ENCODE peak calls at places on chromosomes 3 and 15, in seven cellular contexts. O, M, K, Z, H, X and V are unnamed samples.

GRCh38 chr3:190183121-190183520 is 62.4 kb upstream of the P3H2 start:
- DNase-seq in X (no peak), M (peak; percentile 92), H (peak; percentile 97), K (peak; percentile 98), O (no peak), Z (no peak), V (no peak)

GRCh38 chr3:182078929-182079328 is 367.2 kb downstream of the SOX2 start:
- DNase-seq in H (no peak), M (no peak), X (no peak), O (no peak), K (no peak), Z (no peak), V (no peak)

GRCh38 chr3:18302517-18302916 is 122.6 kb downstream of the SATB1 start:
- DNase-seq in H (peak; percentile 42), O (no peak), X (no peak), K (peak; percentile 26), Z (peak; percentile 15), M (peak; percentile 69), V (no peak)

GRCh38 chr3:187996609-187997008 is 157.3 kb upstream of the LPP start:
- DNase-seq in Z (peak; percentile 38), O (no peak), M (no peak), H (no peak), X (no peak), K (no peak), V (no peak)

GRCh38 chr3:125119752-125120369 is 64.1 kb upstream of the HEG1 start:
- DNase-seq in O (no peak), K (no peak), X (no peak), H (no peak), M (no peak), Z (peak; percentile 86), V (no peak)

GRCh38 chr3:152196782-152197181 is 71.9 kb upstream of the MBNL1 start:
- DNase-seq in Z (peak; percentile 61), K (no peak), H (no peak), M (no peak), O (no peak), X (no peak), V (no peak)

GRCh38 chr3:164459526-164460151 is 618.7 kb downstream of the SI start:
- DNase-seq in K (no peak), M (no peak), H (no peak), O (no peak), Z (no peak), X (no peak), V (no peak)

GRCh38 chr3:94643400-94643799 is 580.5 kb downstream of the NSUN3 start:
- DNase-seq in K (no peak), O (no peak), M (no peak), Z (no peak), X (peak; percentile 5), H (no peak), V (no peak)

GRCh38 chr15:67685008-67685599 is 140.2 kb upstream of the SKOR1 start:
- DNase-seq in X (no peak), O (peak; percentile 49), M (peak; percentile 26), Z (no peak), H (peak; percentile 63), K (peak; percentile 58), V (peak; percentile 10)

GRCh38 chr3:67484085-67484484 is 170.3 kb downstream of the SUCLG2 start:
- DNase-seq in X (no peak), H (no peak), Z (no peak), K (no peak), M (no peak), O (no peak), V (no peak)

GRCh38 chr3:169391672-169392071 is 271.8 kb downstream of the MECOM start:
- DNase-seq in K (no peak), M (no peak), X (no peak), H (no peak), Z (no peak), O (no peak), V (no peak)

GRCh38 chr3:114081022-114081421 is 24.5 kb downstream of the QTRT2 start:
- DNase-seq in K (peak; percentile 30), X (no peak), O (no peak), Z (no peak), M (no peak), H (no peak), V (no peak)

GRCh38 chr15:25900901-25901300 is 37.8 kb upstream of the ATP10A start:
- DNase-seq in H (peak; percentile 22), X (no peak), O (no peak), M (no peak), Z (no peak), K (peak; percentile 37), V (no peak)

GRCh38 chr3:106249159-106249558 is 380.3 kb upstream of the CBLB start:
- DNase-seq in K (peak; percentile 81), H (peak; percentile 77), Z (no peak), M (peak; percentile 8), O (no peak), X (no peak), V (peak; percentile 39)

DNA sequence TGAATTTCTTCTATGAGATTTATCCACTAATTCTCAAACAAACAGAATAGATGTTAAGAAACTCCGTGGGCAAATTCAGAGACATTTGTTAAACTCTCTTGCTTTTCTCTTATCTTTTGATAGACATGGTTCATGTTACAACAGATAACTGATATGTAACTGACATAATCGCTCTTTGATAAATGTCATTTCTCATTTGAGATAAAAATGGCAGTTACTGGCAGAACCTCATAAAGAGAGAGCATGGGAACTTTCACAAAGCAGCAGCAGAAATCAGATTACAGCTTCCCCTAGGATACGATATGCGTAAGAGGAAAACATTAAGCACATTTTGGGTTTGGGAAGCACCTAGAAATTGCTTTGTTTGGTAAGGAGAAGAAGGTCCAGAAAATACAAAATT is 126.1 kb downstream of the CADPS start:
- DNase-seq in K (no peak), H (no peak), X (no peak), M (no peak), O (no peak), Z (no peak), V (no peak)
- H3K9ac ChIP-seq in K (no peak overlapping the region), H (no peak overlapping the region), X (no peak overlapping the region), M (no peak overlapping the region), O (no peak overlapping the region), Z (no peak overlapping the region), V (no peak overlapping the region)

GRCh38 chr3:69731080-69731479 is 8.2 kb upstream of the MITF start:
- DNase-seq in O (no peak), Z (no peak), K (no peak), X (no peak), H (no peak), M (no peak), V (no peak)
- H3K9ac ChIP-seq in O (no peak overlapping the region), Z (no peak overlapping the region), K (no peak overlapping the region), X (no peak overlapping the region), H (no peak overlapping the region), M (no peak overlapping the region), V (no peak overlapping the region)

GRCh38 chr3:5185093-5185673 is 2.3 kb upstream of the EDEM1 start:
- DNase-seq in O (no peak), Z (no peak), M (no peak), X (no peak), K (no peak), H (no peak), V (no peak)

GRCh38 chr3:5187152-5187919 is at the start of gene EDEM1:
- DNase-seq in M (peak; percentile 95), O (peak; percentile 86), K (peak; percentile 94), X (peak; percentile 66), Z (peak; percentile 97), H (peak; percentile 94), V (no peak)

GRCh38 chr3:5186854-5187151 is 704 bp upstream of the EDEM1 start:
- DNase-seq in X (no peak), M (peak; percentile 20), Z (peak; percentile 59), K (peak; percentile 44), H (peak; percentile 28), O (no peak), V (no peak)

GRCh38 chr3:5187920-5188418 is 462 bp downstream of the EDEM1 start:
- DNase-seq in X (no peak), K (peak; percentile 24), H (peak; percentile 29), O (no peak), Z (peak; percentile 73), M (peak; percentile 35), V (no peak)

DNA sequence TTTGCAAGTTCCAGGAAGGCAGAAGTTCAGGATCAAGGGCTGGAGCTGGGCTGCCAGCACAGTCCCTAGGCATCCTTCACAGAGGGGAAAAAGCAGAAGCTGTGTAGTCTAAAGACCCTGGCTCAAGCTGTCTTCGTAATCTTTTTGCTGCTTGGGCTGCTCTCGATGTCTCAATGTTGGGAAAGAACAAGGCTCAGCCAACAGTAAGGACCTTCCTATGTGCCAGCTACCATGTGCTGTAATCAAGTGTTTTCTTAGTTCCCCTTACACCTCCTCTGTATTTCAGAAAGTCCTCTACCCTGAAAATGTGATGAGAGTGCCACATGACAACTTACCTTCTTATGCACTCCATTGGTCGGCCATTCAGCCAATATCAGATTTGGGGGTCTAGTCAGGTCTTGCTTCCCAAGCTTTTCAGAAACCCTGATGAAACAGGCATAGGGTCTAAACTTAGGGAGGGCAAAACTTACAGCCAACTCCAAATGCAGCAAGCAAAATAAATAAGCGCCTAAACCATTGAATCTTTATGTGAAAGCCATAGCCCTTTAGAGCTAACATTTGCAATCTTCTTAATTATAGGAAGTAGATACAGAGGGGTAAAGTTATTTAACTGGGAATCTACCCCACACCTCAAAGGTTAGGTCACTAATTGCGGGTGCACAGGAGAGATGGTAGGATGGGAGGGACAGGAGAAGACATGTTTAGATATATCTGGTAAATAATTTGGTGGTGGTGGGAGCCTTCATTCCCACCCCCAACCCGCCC is 1.2 kb upstream of the EDEM1 start:
- DNase-seq in K (no peak), O (no peak), M (no peak), Z (no peak), H (no peak), X (no peak), V (no peak)
- H3K9ac ChIP-seq in K (no peak overlapping the region), O (no peak overlapping the region), M (peak overlapping the region; percentile 7), Z (peak overlapping the region; percentile 62), H (no peak overlapping the region), X (no peak overlapping the region), V (no peak overlapping the region)

GRCh38 chr15:75646112-75646943 is 1.4 kb upstream of the SNX33 start:
- DNase-seq in H (no peak), M (no peak), O (no peak), X (no peak), K (no peak), Z (no peak), V (no peak)

GRCh38 chr15:75646944-75647364 is 758 bp upstream of the SNX33 start:
- DNase-seq in H (no peak), Z (no peak), K (no peak), X (no peak), M (peak; percentile 40), O (no peak), V (no peak)

GRCh38 chr15:75649045-75649761 is 1.5 kb downstream of the SNX33 start:
- DNase-seq in M (no peak), K (no peak), X (no peak), O (no peak), Z (no peak), H (no peak), V (no peak)

GRCh38 chr15:75648156-75649000 is 666 bp downstream of the SNX33 start:
- DNase-seq in Z (no peak), M (peak; percentile 38), O (no peak), K (no peak), X (no peak), H (peak; percentile 53), V (no peak)

GRCh38 chr15:75647370-75648155 is at the start of gene SNX33:
- DNase-seq in Z (no peak), H (peak; percentile 85), M (peak; percentile 84), O (no peak), K (peak; percentile 89), X (peak; percentile 76), V (no peak)
- H3K9ac ChIP-seq in Z (peak within 1 kb of the TSS; percentile 33), H (peak within 1 kb of the TSS; percentile 95), M (peak within 1 kb of the TSS; percentile 91), O (peak within 1 kb of the TSS; percentile 95), K (peak within 1 kb of the TSS; percentile 99), X (peak within 1 kb of the TSS; percentile 90), V (peak within 1 kb of the TSS; percentile 75)